ENCODE peak calls at places on chromosomes 16 and 17, in eight cellular contexts. Z is fibroblast of lung, L is RWPE1, A is nephron progenitor cell, G is kidney epithelial cell, N is fibroblast of villous mesenchyme, T is vagina, Q is cardiac muscle cell. S is an unnamed sample.
A peak's percentile ranks its signal among the peaks of the same experiment; 100 is the strongest.

GRCh38 chr16:72312862-72313261 is 140.9 kb upstream of the PMFBP1 start:
- DNase-seq in Z (peak; percentile 68), L (no peak), A (no peak), G (no peak), N (peak; percentile 50), T (no peak), Q (peak; percentile 28), S (peak; percentile 1)

GRCh38 chr16:50376997-50377396 is 8.2 kb upstream of the BRD7 start:
- DNase-seq in Z (no peak), L (no peak), A (no peak), G (no peak), N (peak; percentile 21), T (peak; percentile 10), Q (no peak), S (no peak)

GRCh38 chr17:3916013-3916696 is at the start of gene P2RX1:
- DNase-seq in Z (no peak), L (no peak), A (no peak), G (no peak), N (peak; percentile 71), T (no peak), Q (peak; percentile 84), S (peak; percentile 75)

GRCh38 chr17:77803726-77804125 is 154.8 kb upstream of the TNRC6C start:
- DNase-seq in Z (no peak), L (no peak), A (no peak), G (no peak), N (no peak), T (no peak), Q (no peak), S (no peak)

GRCh38 chr16:29978564-29979270 is 5.0 kb downstream of the TAOK2 start:
- DNase-seq in Z (no peak), L (no peak), A (no peak), G (no peak), N (no peak), T (no peak), Q (no peak), S (no peak)

GRCh38 chr16:9647981-9648701 is 534.1 kb downstream of the GRIN2A start:
- DNase-seq in Z (no peak), L (peak; percentile 30), A (no peak), G (no peak), N (peak; percentile 11), T (no peak), Q (peak; percentile 2), S (peak; percentile 16)

GRCh38 chr17:34852141-34852540 is 109.1 kb downstream of the CCT6B start:
- DNase-seq in Z (no peak), L (no peak), A (no peak), G (no peak), N (no peak), T (no peak), Q (no peak), S (no peak)

GRCh38 chr16:46830417-46830901 is 521 bp downstream of the C16orf87 start:
- DNase-seq in Z (no peak), L (peak; percentile 13), A (no peak), G (no peak), N (no peak), T (no peak), Q (peak; percentile 26), S (peak; percentile 8)

GRCh38 chr17:17685775-17686291 is 4.6 kb downstream of the RAI1 start:
- DNase-seq in Z (peak; percentile 75), L (peak; percentile 80), A (no peak), G (peak; percentile 54), N (peak; percentile 90), T (no peak), Q (peak; percentile 66), S (peak; percentile 70)

GRCh38 chr17:1764274-1764673 is 2.4 kb downstream of the SERPINF1 start:
- DNase-seq in Z (peak; percentile 93), L (no peak), A (no peak), G (no peak), N (peak; percentile 98), T (no peak), Q (peak; percentile 97), S (peak; percentile 96)

GRCh38 chr16:21950782-21951521 is 2.2 kb upstream of the UQCRC2 start:
- DNase-seq in Z (peak; percentile 51), L (peak; percentile 26), A (no peak), G (no peak), N (peak; percentile 22), T (no peak), Q (peak; percentile 50), S (peak; percentile 63)

GRCh38 chr16:66569827-66570405 is 3.7 kb downstream of the CMTM1 start:
- DNase-seq in Z (peak; percentile 74), L (peak; percentile 41), A (no peak), G (no peak), N (peak; percentile 88), T (no peak), Q (peak; percentile 80), S (peak; percentile 80)

GRCh38 chr16:64152010-64152767 is 969.7 kb downstream of the CDH11 start:
- DNase-seq in Z (no peak), L (no peak), A (no peak), G (no peak), N (no peak), T (no peak), Q (no peak), S (no peak)

GRCh38 chr16:72501739-72502653 is 330.0 kb upstream of the PMFBP1 start:
- DNase-seq in Z (peak; percentile 85), L (peak; percentile 57), A (peak; percentile 65), G (peak; percentile 18), N (peak; percentile 81), T (no peak), Q (peak; percentile 88), S (peak; percentile 90)

GRCh38 chr17:80677214-80677756 is 132.6 kb downstream of the RPTOR start:
- DNase-seq in Z (no peak), L (no peak), A (no peak), G (no peak), N (no peak), T (no peak), Q (no peak), S (no peak)

DNA sequence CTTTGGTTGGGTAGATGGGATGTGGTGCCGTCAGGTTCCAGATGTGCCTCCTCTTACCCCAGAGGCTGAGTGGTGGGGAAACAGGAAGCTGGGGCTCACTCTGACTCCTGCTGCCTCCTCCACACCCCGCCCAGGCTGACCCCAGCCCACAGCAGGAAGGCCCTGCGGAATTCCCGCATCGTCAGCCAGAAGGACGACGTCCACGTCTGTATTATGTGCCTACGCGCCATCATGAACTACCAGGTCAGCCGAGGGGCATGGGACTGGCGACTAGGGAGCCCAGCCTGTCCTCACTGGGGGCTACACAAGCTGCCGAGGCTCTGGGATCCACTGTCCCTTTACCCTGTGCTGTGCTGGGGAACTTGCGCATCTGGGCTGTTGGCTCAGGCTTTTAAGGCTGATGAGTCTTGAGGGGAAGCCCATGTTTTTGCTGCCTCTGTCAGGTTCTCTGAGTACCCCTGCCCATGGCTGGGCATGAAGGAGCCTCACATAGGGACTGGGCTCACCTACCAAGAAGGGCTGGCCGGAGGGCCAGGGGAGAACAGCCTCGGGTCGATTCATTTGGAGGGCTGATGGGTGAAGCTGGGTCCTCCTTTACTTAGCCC is 14.4 kb downstream of the FMNL1 start:
- DNase-seq in Z (no peak), L (no peak), A (no peak), G (no peak), N (no peak), T (no peak), Q (no peak), S (no peak)
- TF ChIP-seq CTCF in Z (no peak), L (peak; percentile 63), A (no peak), G (no peak), N (no peak), T (no peak), Q (peak; percentile 32), S (no peak)

GRCh38 chr16:4610011-4611005 is 4.4 kb downstream of the UBALD1 start:
- DNase-seq in Z (no peak), L (no peak), A (no peak), G (no peak), N (no peak), T (no peak), Q (no peak), S (no peak)

GRCh38 chr16:4612977-4613635 is 1.6 kb downstream of the UBALD1 start:
- DNase-seq in Z (no peak), L (peak; percentile 34), A (no peak), G (no peak), N (no peak), T (no peak), Q (peak; percentile 6), S (no peak)

GRCh38 chr16:4611337-4612023 is 3.2 kb downstream of the UBALD1 start:
- DNase-seq in Z (peak; percentile 19), L (no peak), A (no peak), G (no peak), N (peak; percentile 78), T (no peak), Q (peak; percentile 46), S (peak; percentile 58)

GRCh38 chr16:4613636-4614570 is 785 bp downstream of the UBALD1 start:
- DNase-seq in Z (peak; percentile 32), L (no peak), A (peak; percentile 72), G (no peak), N (peak; percentile 44), T (no peak), Q (peak; percentile 58), S (peak; percentile 42)

GRCh38 chr16:4612474-4612931 is 2.2 kb downstream of the UBALD1 start:
- DNase-seq in Z (no peak), L (no peak), A (no peak), G (no peak), N (no peak), T (no peak), Q (peak; percentile 9), S (no peak)
- TF ChIP-seq CTCF in Z (peak; percentile 10), L (no peak), A (no peak), G (peak; percentile 6), N (no peak), T (no peak), Q (peak; percentile 20), S (no peak)

DNA sequence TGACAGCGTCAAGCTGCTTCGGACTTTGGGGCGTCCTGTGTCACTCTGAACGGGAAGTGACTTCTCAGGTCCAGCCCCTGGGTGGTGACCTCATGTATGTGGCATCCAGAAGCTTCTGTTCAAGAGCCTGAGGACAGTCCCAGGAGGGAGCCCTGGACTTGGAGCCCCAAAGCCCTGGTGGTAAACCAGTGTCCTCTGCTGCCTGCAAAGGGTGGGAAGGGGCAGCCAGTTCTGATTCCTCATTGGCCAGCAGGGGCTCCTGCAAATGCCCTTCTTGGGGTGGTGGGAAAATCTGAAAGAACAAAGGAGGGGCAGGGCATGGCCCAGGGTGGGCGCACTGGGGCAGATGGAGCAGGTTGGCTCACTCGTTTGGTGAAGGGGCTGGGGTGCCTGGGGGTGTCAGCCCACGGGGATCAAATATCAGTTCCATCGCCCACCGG is 1.6 kb downstream of the OSGIN1 start:
- DNase-seq in Z (peak; percentile 33), L (peak; percentile 21), A (no peak), G (no peak), N (peak; percentile 54), T (no peak), Q (peak; percentile 37), S (peak; percentile 56)
- TF ChIP-seq CTCF in Z (no peak), L (no peak), A (no peak), G (no peak), N (no peak), T (no peak), Q (no peak), S (no peak)

DNA sequence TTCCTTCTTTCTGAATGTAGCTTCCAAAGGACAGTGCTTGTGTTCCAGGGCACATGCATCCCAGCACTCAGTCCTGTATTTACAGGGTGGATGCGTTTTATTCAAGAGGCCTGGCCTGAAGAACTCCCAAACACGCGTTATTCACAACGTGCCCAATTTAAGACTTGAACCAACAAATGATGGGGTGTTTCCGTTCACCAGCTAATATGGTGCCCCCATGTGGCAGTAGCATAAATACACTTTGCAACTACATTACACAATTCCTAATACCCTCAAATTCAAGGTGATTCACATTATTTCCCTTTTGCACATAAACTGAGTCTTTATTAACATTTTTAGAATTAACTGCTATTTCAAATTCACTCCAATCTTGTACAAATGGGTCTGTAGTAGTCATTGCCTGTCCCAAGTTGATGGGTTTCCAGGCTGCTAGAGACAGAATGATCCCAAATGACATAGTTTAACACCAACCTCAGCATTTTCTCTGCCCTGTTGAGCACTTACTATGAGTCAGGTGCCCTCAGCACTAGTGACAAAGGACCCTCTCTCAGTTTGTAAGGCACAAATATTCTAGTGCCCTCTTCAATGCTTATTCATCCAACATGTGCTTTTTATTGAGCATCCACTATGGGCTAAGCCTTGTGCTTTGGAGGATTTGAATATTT is 26.9 kb downstream of the HSD17B2 start:
- DNase-seq in Z (peak; percentile 25), L (peak; percentile 40), A (no peak), G (no peak), N (peak; percentile 65), T (no peak), Q (peak; percentile 40), S (peak; percentile 37)
- TF ChIP-seq CTCF in Z (peak; percentile 35), L (no peak), A (peak; percentile 32), G (peak; percentile 57), N (peak; percentile 41), T (no peak), Q (peak; percentile 35), S (peak; percentile 44)

S was measured in fibroblast of pulmonary artery.